ENCODE peak calls at places on chromosomes 2 and 18, in ten cellular contexts. G, B, M, D, K, F, V, A, I and U are unnamed samples.

GRCh38 chr18:51137891-51138290 is 59.6 kb downstream of the MEX3C start:
- DNase-seq in B (peak; percentile 22), A (no peak), G (no peak), D (no peak), M (no peak), K (no peak), F (no peak), I (no peak), V (no peak), U (no peak)

GRCh38 chr2:18435425-18436037 is 124.9 kb downstream of the RDH14 start:
- DNase-seq in F (no peak), B (no peak), M (peak; percentile 38), I (no peak), G (no peak), D (no peak), A (peak; percentile 34), V (peak; percentile 26), K (peak; percentile 72), U (no peak)

GRCh38 chr2:23604731-23605130 is 219.8 kb downstream of the KLHL29 start:
- DNase-seq in F (no peak), B (no peak), K (no peak), A (no peak), I (no peak), G (no peak), D (peak; percentile 19), V (no peak), M (no peak), U (no peak)

GRCh38 chr2:9779572-9780264 is 63.6 kb upstream of the TAF1B start:
- DNase-seq in A (no peak), F (peak; percentile 24), K (no peak), D (peak; percentile 46), G (peak; percentile 81), B (no peak), M (peak; percentile 45), V (no peak), I (peak; percentile 10), U (no peak)

GRCh38 chr2:64404002-64404731 is 49.8 kb upstream of the LGALSL start:
- DNase-seq in B (no peak), G (no peak), V (no peak), A (peak; percentile 82), K (no peak), F (no peak), D (peak; percentile 86), M (no peak), I (peak; percentile 73), U (no peak)

GRCh38 chr2:94874277-94874997 is 3.2 kb downstream of the TEKT4 start:
- DNase-seq in V (peak; percentile 86), D (peak; percentile 67), G (peak; percentile 87), A (peak; percentile 39), F (peak; percentile 34), B (peak; percentile 83), M (peak; percentile 75), K (peak; percentile 86), I (no peak), U (no peak)

GRCh38 chr2:230216489-230216888 is 3.3 kb downstream of the SP110 start:
- DNase-seq in I (no peak), K (no peak), M (no peak), G (no peak), B (no peak), A (no peak), V (no peak), F (no peak), D (no peak), U (no peak)

GRCh38 chr2:84297155-84297554 is 161.9 kb downstream of the SUCLG1 start:
- DNase-seq in M (no peak), K (no peak), G (no peak), A (no peak), F (no peak), D (no peak), I (no peak), V (no peak), B (peak; percentile 18), U (no peak)

GRCh38 chr18:1663879-1664705 is 759.4 kb downstream of the ADCYAP1 start:
- DNase-seq in G (no peak), B (peak; percentile 1), I (peak; percentile 14), D (peak; percentile 85), V (peak; percentile 18), K (peak; percentile 80), F (no peak), M (peak; percentile 59), A (no peak), U (no peak)